ENCODE peak calls at places on chromosome 1, in eight cellular contexts. One of them, this sample, is unnamed.

GRCh38 chr1:241447056-241447649 is 72.4 kb downstream of the FH start:
- DNase-seq in PC-3: peak
- DNase-seq in OCI-LY7: no peak
- DNase-seq in GM23338: no peak
- DNase-seq in HCT116: no peak
- DNase-seq in neural progenitor cell: no peak
- DNase-seq in MM.1S: no peak
- DNase-seq in SK-N-SH: no peak
- DNase-seq in this sample: no peak

GRCh38 chr1:209443975-209444651 is 139.4 kb upstream of the CAMK1G start:
- DNase-seq in PC-3: no peak
- DNase-seq in OCI-LY7: no peak
- DNase-seq in GM23338: no peak
- DNase-seq in HCT116: no peak
- DNase-seq in neural progenitor cell: no peak
- DNase-seq in MM.1S: no peak
- DNase-seq in SK-N-SH: no peak
- DNase-seq in this sample: no peak

GRCh38 chr1:64745181-64745985 is 508 bp downstream of the RAVER2 start:
- DNase-seq in PC-3: peak
- DNase-seq in OCI-LY7: no peak
- DNase-seq in GM23338: peak
- DNase-seq in HCT116: no peak
- DNase-seq in neural progenitor cell: peak
- DNase-seq in MM.1S: peak
- DNase-seq in SK-N-SH: peak
- DNase-seq in this sample: peak

GRCh38 chr1:1788136-1788535 is 9.9 kb upstream of the NADK start:
- DNase-seq in PC-3: no peak
- DNase-seq in OCI-LY7: no peak
- DNase-seq in GM23338: no peak
- DNase-seq in HCT116: no peak
- DNase-seq in neural progenitor cell: no peak
- DNase-seq in MM.1S: no peak
- DNase-seq in SK-N-SH: no peak
- DNase-seq in this sample: no peak

GRCh38 chr1:40762144-40762923 is 21.3 kb upstream of the KCNQ4 start:
- DNase-seq in PC-3: no peak
- DNase-seq in OCI-LY7: no peak
- DNase-seq in GM23338: no peak
- DNase-seq in HCT116: no peak
- DNase-seq in neural progenitor cell: no peak
- DNase-seq in MM.1S: peak
- DNase-seq in SK-N-SH: no peak
- DNase-seq in this sample: no peak

GRCh38 chr1:70909262-70909817 is 138.3 kb downstream of the PTGER3 start:
- DNase-seq in PC-3: no peak
- DNase-seq in OCI-LY7: no peak
- DNase-seq in GM23338: no peak
- DNase-seq in HCT116: no peak
- DNase-seq in neural progenitor cell: no peak
- DNase-seq in MM.1S: no peak
- DNase-seq in SK-N-SH: no peak
- DNase-seq in this sample: no peak

GRCh38 chr1:21963477-21964217 is 13.2 kb upstream of the CELA3B start:
- DNase-seq in PC-3: peak
- DNase-seq in OCI-LY7: peak
- DNase-seq in GM23338: peak
- DNase-seq in HCT116: peak
- DNase-seq in neural progenitor cell: peak
- DNase-seq in MM.1S: peak
- DNase-seq in SK-N-SH: peak
- DNase-seq in this sample: peak

GRCh38 chr1:246032111-246032551 is 474.9 kb downstream of the SMYD3 start:
- DNase-seq in PC-3: no peak
- DNase-seq in OCI-LY7: no peak
- DNase-seq in GM23338: no peak
- DNase-seq in HCT116: no peak
- DNase-seq in neural progenitor cell: no peak
- DNase-seq in MM.1S: no peak
- DNase-seq in SK-N-SH: peak
- DNase-seq in this sample: peak

GRCh38 chr1:85623061-85623471 is 42.5 kb downstream of the CCN1 start:
- DNase-seq in PC-3: peak
- DNase-seq in OCI-LY7: no peak
- DNase-seq in GM23338: no peak
- DNase-seq in HCT116: no peak
- DNase-seq in neural progenitor cell: no peak
- DNase-seq in MM.1S: peak
- DNase-seq in SK-N-SH: no peak
- DNase-seq in this sample: no peak

GRCh38 chr1:47683402-47683801 is 245.6 kb downstream of the FOXD2 start:
- DNase-seq in PC-3: no peak
- DNase-seq in OCI-LY7: no peak
- DNase-seq in GM23338: no peak
- DNase-seq in HCT116: no peak
- DNase-seq in neural progenitor cell: no peak
- DNase-seq in MM.1S: no peak
- DNase-seq in SK-N-SH: no peak
- DNase-seq in this sample: no peak

GRCh38 chr1:92998829-92999228 is 37.6 kb upstream of the DIPK1A start:
- DNase-seq in PC-3: no peak
- DNase-seq in OCI-LY7: no peak
- DNase-seq in GM23338: no peak
- DNase-seq in HCT116: no peak
- DNase-seq in neural progenitor cell: no peak
- DNase-seq in MM.1S: no peak
- DNase-seq in SK-N-SH: no peak
- DNase-seq in this sample: no peak

GRCh38 chr1:216168481-216169005 is 254.7 kb downstream of the USH2A start:
- DNase-seq in PC-3: no peak
- DNase-seq in OCI-LY7: no peak
- DNase-seq in GM23338: no peak
- DNase-seq in HCT116: no peak
- DNase-seq in neural progenitor cell: no peak
- DNase-seq in MM.1S: no peak
- DNase-seq in SK-N-SH: no peak
- DNase-seq in this sample: no peak

GRCh38 chr1:56180806-56181205 is 398.6 kb downstream of the PLPP3 start:
- DNase-seq in PC-3: no peak
- DNase-seq in OCI-LY7: no peak
- DNase-seq in GM23338: no peak
- DNase-seq in HCT116: no peak
- DNase-seq in neural progenitor cell: no peak
- DNase-seq in MM.1S: peak
- DNase-seq in SK-N-SH: no peak
- DNase-seq in this sample: no peak

GRCh38 chr1:161260346-161260745 is 1.8 kb downstream of the PCP4L1 start:
- DNase-seq in PC-3: no peak
- DNase-seq in OCI-LY7: no peak
- DNase-seq in GM23338: no peak
- DNase-seq in HCT116: no peak
- DNase-seq in neural progenitor cell: no peak
- DNase-seq in MM.1S: no peak
- DNase-seq in SK-N-SH: no peak
- DNase-seq in this sample: no peak

GRCh38 chr1:56150441-56151215 is 428.7 kb downstream of the PLPP3 start:
- DNase-seq in PC-3: no peak
- DNase-seq in OCI-LY7: no peak
- DNase-seq in GM23338: no peak
- DNase-seq in HCT116: no peak
- DNase-seq in neural progenitor cell: no peak
- DNase-seq in MM.1S: no peak
- DNase-seq in SK-N-SH: no peak
- DNase-seq in this sample: no peak

GRCh38 chr1:87512431-87512830 is 183.8 kb downstream of the LMO4 start:
- DNase-seq in PC-3: no peak
- DNase-seq in OCI-LY7: no peak
- DNase-seq in GM23338: no peak
- DNase-seq in HCT116: no peak
- DNase-seq in neural progenitor cell: no peak
- DNase-seq in MM.1S: no peak
- DNase-seq in SK-N-SH: no peak
- DNase-seq in this sample: no peak

GRCh38 chr1:7768583-7768982 is 2.5 kb upstream of the VAMP3 start:
- DNase-seq in PC-3: no peak
- DNase-seq in OCI-LY7: no peak
- DNase-seq in GM23338: no peak
- DNase-seq in HCT116: no peak
- DNase-seq in neural progenitor cell: no peak
- DNase-seq in MM.1S: no peak
- DNase-seq in SK-N-SH: no peak
- DNase-seq in this sample: no peak

GRCh38 chr1:228723287-228723686 is 12.0 kb upstream of the RHOU start:
- DNase-seq in PC-3: no peak
- DNase-seq in OCI-LY7: no peak
- DNase-seq in GM23338: peak
- DNase-seq in HCT116: no peak
- DNase-seq in neural progenitor cell: no peak
- DNase-seq in MM.1S: no peak
- DNase-seq in SK-N-SH: no peak
- DNase-seq in this sample: no peak

GRCh38 chr1:223706077-223706988 is 6.0 kb upstream of the CAPN2 start:
- DNase-seq in PC-3: peak
- DNase-seq in OCI-LY7: no peak
- DNase-seq in GM23338: no peak
- DNase-seq in HCT116: no peak
- DNase-seq in neural progenitor cell: no peak
- DNase-seq in MM.1S: no peak
- DNase-seq in SK-N-SH: no peak
- DNase-seq in this sample: peak

GRCh38 chr1:25694167-25694566 is 77.6 kb downstream of the MAN1C1 start:
- DNase-seq in PC-3: no peak
- DNase-seq in OCI-LY7: no peak
- DNase-seq in GM23338: no peak
- DNase-seq in HCT116: no peak
- DNase-seq in neural progenitor cell: no peak
- DNase-seq in MM.1S: no peak
- DNase-seq in SK-N-SH: no peak
- DNase-seq in this sample: peak

GRCh38 chr1:97174039-97174704 is 452.6 kb downstream of the PTBP2 start:
- DNase-seq in PC-3: peak
- DNase-seq in OCI-LY7: no peak
- DNase-seq in GM23338: no peak
- DNase-seq in HCT116: no peak
- DNase-seq in neural progenitor cell: no peak
- DNase-seq in MM.1S: no peak
- DNase-seq in SK-N-SH: peak
- DNase-seq in this sample: no peak

GRCh38 chr1:3676581-3677410 is 24.5 kb downstream of the TP73 start:
- DNase-seq in PC-3: no peak
- DNase-seq in OCI-LY7: no peak
- DNase-seq in GM23338: no peak
- DNase-seq in HCT116: no peak
- DNase-seq in neural progenitor cell: no peak
- DNase-seq in MM.1S: no peak
- DNase-seq in SK-N-SH: no peak
- DNase-seq in this sample: no peak
- TF ChIP-seq CTCF in PC-3: no peak
- TF ChIP-seq CTCF in OCI-LY7: no peak
- TF ChIP-seq CTCF in GM23338: no peak
- TF ChIP-seq CTCF in HCT116: no peak
- TF ChIP-seq CTCF in neural progenitor cell: no peak
- TF ChIP-seq CTCF in MM.1S: no peak
- TF ChIP-seq CTCF in SK-N-SH: no peak
- TF ChIP-seq CTCF in this sample: no peak

DNA sequence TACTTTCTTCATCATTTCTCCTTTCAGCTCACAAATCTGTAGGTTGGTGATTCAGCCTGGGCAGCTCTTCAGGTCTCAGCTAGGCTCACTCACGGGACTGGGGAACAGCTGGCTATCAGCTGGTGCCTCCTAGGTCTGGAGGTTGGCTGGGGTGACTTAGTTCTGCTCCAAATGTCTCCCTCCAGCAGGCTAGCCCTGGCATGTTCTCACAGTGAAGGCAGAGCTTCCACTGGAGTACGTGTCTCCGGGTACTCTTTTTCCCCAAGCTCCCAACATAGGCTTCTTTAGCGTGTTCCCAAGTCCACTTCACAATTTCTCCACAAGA is 12.5 kb upstream of the VAMP4 start:
- DNase-seq in PC-3: no peak
- DNase-seq in OCI-LY7: no peak
- DNase-seq in GM23338: peak
- DNase-seq in HCT116: no peak
- DNase-seq in neural progenitor cell: no peak
- DNase-seq in MM.1S: no peak
- DNase-seq in SK-N-SH: no peak
- DNase-seq in this sample: no peak
- TF ChIP-seq EZH2phosphoT487 in PC-3: no peak
- TF ChIP-seq EZH2phosphoT487 in OCI-LY7: no peak
- TF ChIP-seq EZH2phosphoT487 in GM23338: no peak
- TF ChIP-seq EZH2phosphoT487 in HCT116: no peak
- TF ChIP-seq EZH2phosphoT487 in neural progenitor cell: no peak
- TF ChIP-seq EZH2phosphoT487 in MM.1S: no peak
- TF ChIP-seq EZH2phosphoT487 in SK-N-SH: no peak
- TF ChIP-seq EZH2phosphoT487 in this sample: no peak

DNA sequence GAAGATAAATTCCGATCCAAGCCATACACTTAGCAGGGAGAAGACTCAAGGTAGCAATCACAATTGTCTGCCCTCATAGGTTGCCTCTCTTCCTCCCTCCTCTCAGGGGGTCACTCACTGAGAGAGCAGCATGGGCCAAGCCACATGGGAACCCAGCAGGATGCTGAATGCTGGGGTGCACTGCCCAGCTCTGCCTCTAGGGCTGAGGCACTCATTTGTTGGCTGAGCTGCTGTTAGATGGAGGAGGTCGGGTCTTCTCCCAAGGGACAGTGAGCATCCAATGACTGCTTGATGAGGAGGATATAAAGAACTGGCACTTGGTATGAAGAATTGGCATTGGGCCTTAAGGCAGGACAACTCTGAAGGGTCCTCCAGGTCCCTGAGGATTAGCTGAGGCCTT is 418.8 kb downstream of the SIPA1L2 start:
- DNase-seq in PC-3: peak
- DNase-seq in OCI-LY7: peak
- DNase-seq in GM23338: peak
- DNase-seq in HCT116: peak
- DNase-seq in neural progenitor cell: peak
- DNase-seq in MM.1S: no peak
- DNase-seq in SK-N-SH: peak
- DNase-seq in this sample: no peak
- TF ChIP-seq CTCF in PC-3: peak
- TF ChIP-seq CTCF in OCI-LY7: peak
- TF ChIP-seq CTCF in GM23338: peak
- TF ChIP-seq CTCF in HCT116: peak
- TF ChIP-seq CTCF in neural progenitor cell: peak
- TF ChIP-seq CTCF in MM.1S: peak
- TF ChIP-seq CTCF in SK-N-SH: peak
- TF ChIP-seq CTCF in this sample: no peak

DNA sequence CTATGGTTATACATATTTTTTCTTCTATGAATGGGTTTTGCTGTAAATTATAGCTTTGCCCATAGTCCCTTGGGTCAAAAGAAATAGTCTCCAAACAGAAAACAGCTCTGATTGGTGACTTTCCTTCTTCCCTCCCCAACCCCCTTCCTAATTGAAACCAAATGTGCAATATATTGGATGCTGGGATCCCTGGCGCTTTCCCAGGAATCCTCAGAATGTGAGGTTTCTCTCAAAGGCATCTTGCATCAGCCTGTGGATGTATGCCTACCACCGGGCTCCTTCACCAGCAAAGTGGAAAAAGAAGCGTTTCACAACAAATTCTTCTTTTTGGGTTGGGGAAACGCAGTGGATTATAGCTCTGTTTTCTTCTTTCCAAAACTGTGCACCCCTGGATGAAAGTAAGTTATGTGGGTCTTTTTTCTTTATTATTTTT is at the start of gene DDR2:
- DNase-seq in PC-3: no peak
- DNase-seq in OCI-LY7: no peak
- DNase-seq in GM23338: peak
- DNase-seq in HCT116: no peak
- DNase-seq in neural progenitor cell: no peak
- DNase-seq in MM.1S: no peak
- DNase-seq in SK-N-SH: peak
- DNase-seq in this sample: peak
- TF ChIP-seq EZH2phosphoT487 in PC-3: no peak
- TF ChIP-seq EZH2phosphoT487 in OCI-LY7: no peak
- TF ChIP-seq EZH2phosphoT487 in GM23338: no peak
- TF ChIP-seq EZH2phosphoT487 in HCT116: no peak
- TF ChIP-seq EZH2phosphoT487 in neural progenitor cell: no peak
- TF ChIP-seq EZH2phosphoT487 in MM.1S: no peak
- TF ChIP-seq EZH2phosphoT487 in SK-N-SH: no peak
- TF ChIP-seq EZH2phosphoT487 in this sample: no peak

This sample was measured in hepatocyte.